ENCODE peak calls at places on chromosomes 4 and X, in four cellular contexts. B is right cardiac atrium, E is pancreas, R is tibial artery. T is an unnamed sample. For H3K4me1, the result is how much of the 10 kb centered on the place peaks cover.

GRCh38 chrX:15293471-15293870 is 22.0 kb downstream of the ASB11 start:
- DNase-seq in B (no peak), E (no peak), R (no peak), T (no peak)

GRCh38 chrX:66200855-66201795 is 37.1 kb downstream of the HEPH start:
- DNase-seq in B (no peak), E (no peak), R (no peak), T (no peak)

GRCh38 chr4:134777626-134778025 is 576.0 kb upstream of the PABPC4L start:
- DNase-seq in B (no peak), E (no peak), R (no peak), T (no peak)

GRCh38 chr4:88060431-88060830 is 53.0 kb downstream of the PKD2 start:
- DNase-seq in B (no peak), E (no peak), R (no peak), T (no peak)

GRCh38 chr4:47694322-47694721 is 143.5 kb downstream of the CORIN start:
- DNase-seq in B (no peak), E (no peak), R (no peak), T (no peak)

GRCh38 chr4:37685211-37685725 is 908 bp downstream of the RELL1 start:
- DNase-seq in B (no peak), E (no peak), R (no peak), T (no peak)

GRCh38 chr4:164579270-164579942 is 174.5 kb upstream of the SMIM31 start:
- DNase-seq in B (no peak), E (no peak), R (no peak), T (no peak)

GRCh38 chr4:182492456-182492855 is 249.3 kb downstream of the TENM3 start:
- DNase-seq in B (no peak), E (no peak), R (no peak), T (no peak)

GRCh38 chr4:155442267-155443105 is 65.7 kb upstream of the MAP9 start:
- DNase-seq in B (peak), E (peak), R (peak), T (peak)

GRCh38 chr4:106080376-106080775 is 185.1 kb downstream of the NPNT start:
- DNase-seq in B (no peak), E (no peak), R (no peak), T (no peak)

GRCh38 chrX:137032378-137032694 is 1.5 kb downstream of the GPR101 start:
- DNase-seq in B (no peak), E (no peak), R (no peak), T (no peak)

GRCh38 chrX:10952619-10953018 is 158.5 kb upstream of the HCCS start:
- DNase-seq in B (no peak), E (no peak), R (peak), T (no peak)

GRCh38 chrX:64894454-64895038 is 81.7 kb downstream of the ZC4H2 start:
- DNase-seq in B (no peak), E (no peak), R (no peak), T (no peak)

GRCh38 chr4:123554819-123555499 is 158.4 kb downstream of the SPRY1 start:
- DNase-seq in B (no peak), E (no peak), R (peak), T (no peak)

GRCh38 chr4:83709627-83710026 is 173.7 kb downstream of the GPAT3 start:
- DNase-seq in B (no peak), E (no peak), R (no peak), T (no peak)

GRCh38 chr4:101954351-101954750 is 163.8 kb downstream of the BANK1 start:
- DNase-seq in B (no peak), E (no peak), R (no peak), T (no peak)

GRCh38 chr4:89617256-89617655 is 219.7 kb downstream of the SNCA start:
- DNase-seq in B (no peak), E (no peak), R (no peak), T (no peak)

GRCh38 chr4:112284166-112284565 is 1.5 kb downstream of the TIFA start:
- DNase-seq in B (no peak), E (no peak), R (no peak), T (no peak)

GRCh38 chr4:148730241-148730640 is 288.0 kb upstream of the NR3C2 start:
- DNase-seq in B (no peak), E (no peak), R (no peak), T (no peak)

GRCh38 chrX:18886005-18886343 is 97.9 kb downstream of the PHKA2 start:
- DNase-seq in B (no peak), E (no peak), R (no peak), T (no peak)

GRCh38 chr4:159185593-159186023 is 82.7 kb downstream of the RAPGEF2 start:
- DNase-seq in B (no peak), E (no peak), R (no peak), T (no peak)

GRCh38 chrX:123203772-123204171 is 19.7 kb downstream of the GRIA3 start:
- DNase-seq in B (no peak), E (no peak), R (no peak), T (no peak)

GRCh38 chr4:6275898-6276563 is 6.4 kb downstream of the WFS1 start:
- DNase-seq in B (no peak), E (peak), R (peak), T (no peak)

GRCh38 chr4:6275351-6275750 is 5.7 kb downstream of the WFS1 start:
- DNase-seq in B (no peak), E (peak), R (no peak), T (no peak)

GRCh38 chr4:6272863-6273660 is 3.4 kb downstream of the WFS1 start:
- DNase-seq in B (no peak), E (peak), R (no peak), T (no peak)

GRCh38 chr4:6271701-6272465 is 2.2 kb downstream of the WFS1 start:
- DNase-seq in B (peak), E (peak), R (no peak), T (no peak)

GRCh38 chr4:6273661-6273990 is 4.0 kb downstream of the WFS1 start:
- DNase-seq in B (no peak), E (no peak), R (no peak), T (no peak)
- H3K4me1 ChIP-seq in B (under half), E (under half), R (under half), T (half or more)

DNA sequence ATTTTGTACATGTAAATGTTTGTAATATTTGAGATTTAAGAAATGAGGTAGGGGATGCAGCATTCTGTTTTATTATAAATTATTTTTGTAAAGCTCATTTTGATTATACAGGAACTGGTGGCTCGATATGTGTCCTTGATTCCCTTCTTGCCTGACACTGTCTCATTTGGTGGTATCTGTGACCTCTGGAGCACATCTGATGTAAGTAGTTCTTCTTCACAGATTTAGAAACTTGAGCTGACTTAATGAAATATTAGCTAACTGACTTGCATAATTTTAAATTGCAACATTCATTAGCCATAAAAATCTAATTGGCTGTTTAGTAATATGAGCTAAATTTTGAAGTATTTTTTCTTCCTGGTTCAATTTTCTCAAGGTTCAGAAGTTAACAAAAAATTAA is 69.1 kb downstream of the FBXL5 start:
- DNase-seq in B (no peak), E (no peak), R (no peak), T (no peak)
- H3K4me1 ChIP-seq in B (under half), E (under half), R (under half), T (under half)

DNA sequence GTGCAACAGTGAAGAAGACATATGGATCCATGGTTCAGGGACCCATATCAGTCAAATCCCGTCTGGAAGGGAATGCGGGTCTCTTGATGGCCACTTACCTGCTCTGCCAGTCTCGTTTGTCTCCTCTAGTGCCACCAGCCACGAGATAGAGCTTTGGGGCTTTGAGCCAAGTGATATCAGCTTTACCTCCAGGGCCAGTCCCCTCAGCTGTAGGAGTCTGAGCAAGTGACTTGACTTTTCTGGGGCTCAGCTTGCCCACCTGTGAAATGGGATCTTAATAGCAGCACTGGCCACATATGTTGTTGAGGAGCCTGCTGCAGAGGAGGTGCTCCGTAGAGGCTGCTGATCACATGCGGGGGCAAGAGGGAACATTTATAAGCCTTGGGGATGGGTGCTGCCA is 1.2 kb downstream of the SLC2A9 start:
- DNase-seq in B (no peak), E (no peak), R (no peak), T (no peak)
- H3K4me1 ChIP-seq in B (under half), E (under half), R (under half), T (under half)

GRCh38 chrX:71621644-71622346 is 3.5 kb upstream of the CXCR3 start:
- DNase-seq in B (no peak), E (no peak), R (peak), T (no peak)
- H3K4me1 ChIP-seq in B (under half), E (under half), R (under half), T (under half)

GRCh38 chr4:168882650-168883233 is 127.3 kb downstream of the CBR4 start:
- DNase-seq in B (no peak), E (no peak), R (peak), T (no peak)

GRCh38 chr4:168879178-168879577 is 130.9 kb downstream of the CBR4 start:
- DNase-seq in B (no peak), E (no peak), R (no peak), T (no peak)

GRCh38 chr4:168881754-168882153 is 128.3 kb downstream of the CBR4 start:
- DNase-seq in B (no peak), E (no peak), R (no peak), T (no peak)

GRCh38 chr4:168880087-168880675 is 129.9 kb downstream of the CBR4 start:
- DNase-seq in B (no peak), E (no peak), R (no peak), T (no peak)

GRCh38 chr4:168880811-168881595 is 129.1 kb downstream of the CBR4 start:
- DNase-seq in B (no peak), E (no peak), R (no peak), T (no peak)
- H3K4me1 ChIP-seq in B (under half), E (under half), R (under half), T (under half)

GRCh38 chr4:185839204-185839712 is 27.3 kb upstream of the SORBS2 start:
- DNase-seq in B (peak), E (no peak), R (peak), T (peak)
- H3K4me1 ChIP-seq in B (under half), E (half or more), R (under half), T (under half)

GRCh38 chrX:23365541-23365940 is 30.9 kb downstream of the PTCHD1 start:
- DNase-seq in B (no peak), E (no peak), R (no peak), T (no peak)

GRCh38 chrX:23369037-23369436 is 34.4 kb downstream of the PTCHD1 start:
- DNase-seq in B (no peak), E (no peak), R (no peak), T (no peak)

GRCh38 chrX:23364416-23364815 is 29.8 kb downstream of the PTCHD1 start:
- DNase-seq in B (no peak), E (no peak), R (no peak), T (no peak)
- H3K4me1 ChIP-seq in B (under half), E (under half), R (under half), T (under half)

DNA sequence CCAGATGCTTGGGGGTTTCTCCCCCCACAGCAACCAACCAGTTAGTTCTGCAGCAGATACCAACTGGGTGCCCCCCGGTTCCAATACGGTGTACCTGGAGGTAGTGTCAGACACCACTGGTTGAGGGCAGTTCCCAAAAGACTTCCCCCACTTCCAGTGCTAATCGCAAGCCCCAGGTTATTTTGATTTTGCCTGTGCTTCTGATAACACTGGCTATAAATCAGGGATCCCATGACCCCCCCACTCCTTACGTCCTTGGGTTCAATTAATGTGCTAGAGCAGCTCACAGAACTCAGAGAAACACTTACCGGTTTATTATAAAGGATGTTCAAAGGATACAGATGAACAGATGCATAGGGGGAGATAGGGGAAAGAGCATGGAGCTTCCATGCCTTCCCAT is 5.5 kb downstream of the CLCN3 start:
- DNase-seq in B (no peak), E (no peak), R (no peak), T (no peak)
- H3K4me1 ChIP-seq in B (under half), E (under half), R (under half), T (under half)

T was measured in tibial nerve.